ENCODE peak calls at places on chromosomes 5 and 9, in ten cellular contexts. One of them, this sample, is unnamed.

GRCh38 chr5:98796197-98796972 is 22.9 kb downstream of the RGMB start:
- DNase-seq in cardiac muscle cell: peak; percentile 66
- DNase-seq in occipital lobe: no peak
- DNase-seq in Right ventricle myocardium superior: no peak
- DNase-seq in left cardiac atrium: no peak
- DNase-seq in CD4-positive, alpha-beta T cell: no peak
- DNase-seq in ecto neural progenitor cell: peak; percentile 56
- DNase-seq in hypothalamus: no peak
- DNase-seq in cardiac fibroblast: peak; percentile 79
- DNase-seq in caudate nucleus: no peak
- DNase-seq in this sample: no peak

GRCh38 chr5:173639-174600 is 17.4 kb upstream of the LRRC14B start:
- DNase-seq in cardiac fibroblast: no peak
- DNase-seq in CD4-positive, alpha-beta T cell: peak; percentile 12
- DNase-seq in caudate nucleus: no peak
- DNase-seq in hypothalamus: no peak
- DNase-seq in ecto neural progenitor cell: no peak
- DNase-seq in cardiac muscle cell: no peak
- DNase-seq in Right ventricle myocardium superior: no peak
- DNase-seq in occipital lobe: no peak
- DNase-seq in left cardiac atrium: peak; percentile 18
- DNase-seq in this sample: no peak

GRCh38 chr5:133295520-133295919 is 243.7 kb downstream of the HSPA4 start:
- DNase-seq in ecto neural progenitor cell: no peak
- DNase-seq in occipital lobe: no peak
- DNase-seq in hypothalamus: no peak
- DNase-seq in left cardiac atrium: no peak
- DNase-seq in cardiac muscle cell: peak; percentile 11
- DNase-seq in cardiac fibroblast: peak; percentile 9
- DNase-seq in CD4-positive, alpha-beta T cell: no peak
- DNase-seq in Right ventricle myocardium superior: no peak
- DNase-seq in caudate nucleus: no peak
- DNase-seq in this sample: no peak

GRCh38 chr5:8829322-8830029 is 716.4 kb downstream of the SEMA5A start:
- DNase-seq in hypothalamus: no peak
- DNase-seq in caudate nucleus: no peak
- DNase-seq in occipital lobe: no peak
- DNase-seq in Right ventricle myocardium superior: no peak
- DNase-seq in left cardiac atrium: peak; percentile 52
- DNase-seq in ecto neural progenitor cell: no peak
- DNase-seq in cardiac fibroblast: peak; percentile 99
- DNase-seq in cardiac muscle cell: peak; percentile 99
- DNase-seq in CD4-positive, alpha-beta T cell: no peak
- DNase-seq in this sample: no peak

GRCh38 chr5:179405426-179406030 is 60.3 kb upstream of the ADAMTS2 start:
- DNase-seq in hypothalamus: no peak
- DNase-seq in cardiac fibroblast: no peak
- DNase-seq in Right ventricle myocardium superior: no peak
- DNase-seq in CD4-positive, alpha-beta T cell: no peak
- DNase-seq in ecto neural progenitor cell: no peak
- DNase-seq in caudate nucleus: no peak
- DNase-seq in left cardiac atrium: no peak
- DNase-seq in cardiac muscle cell: no peak
- DNase-seq in occipital lobe: no peak
- DNase-seq in this sample: peak; percentile 64

GRCh38 chr9:69139596-69139995 is 34.5 kb upstream of the TJP2 start:
- DNase-seq in left cardiac atrium: no peak
- DNase-seq in CD4-positive, alpha-beta T cell: no peak
- DNase-seq in Right ventricle myocardium superior: no peak
- DNase-seq in cardiac muscle cell: no peak
- DNase-seq in cardiac fibroblast: no peak
- DNase-seq in occipital lobe: no peak
- DNase-seq in hypothalamus: no peak
- DNase-seq in ecto neural progenitor cell: no peak
- DNase-seq in caudate nucleus: no peak
- DNase-seq in this sample: peak; percentile 37

GRCh38 chr5:174311531-174312269 is 266.2 kb downstream of the NSG2 start:
- DNase-seq in cardiac fibroblast: peak; percentile 58
- DNase-seq in cardiac muscle cell: peak; percentile 74
- DNase-seq in CD4-positive, alpha-beta T cell: peak; percentile 65
- DNase-seq in ecto neural progenitor cell: peak; percentile 91
- DNase-seq in hypothalamus: peak; percentile 78
- DNase-seq in left cardiac atrium: peak; percentile 75
- DNase-seq in caudate nucleus: peak; percentile 72
- DNase-seq in Right ventricle myocardium superior: peak; percentile 83
- DNase-seq in occipital lobe: peak; percentile 50
- DNase-seq in this sample: no peak

GRCh38 chr5:1032011-1032410 is 23.4 kb downstream of the NKD2 start:
- DNase-seq in cardiac fibroblast: no peak
- DNase-seq in caudate nucleus: no peak
- DNase-seq in cardiac muscle cell: no peak
- DNase-seq in hypothalamus: no peak
- DNase-seq in Right ventricle myocardium superior: peak; percentile 24
- DNase-seq in CD4-positive, alpha-beta T cell: no peak
- DNase-seq in ecto neural progenitor cell: no peak
- DNase-seq in left cardiac atrium: peak; percentile 16
- DNase-seq in occipital lobe: no peak
- DNase-seq in this sample: no peak

GRCh38 chr5:39501403-39501802 is 76.6 kb upstream of the DAB2 start:
- DNase-seq in caudate nucleus: no peak
- DNase-seq in hypothalamus: no peak
- DNase-seq in CD4-positive, alpha-beta T cell: no peak
- DNase-seq in occipital lobe: no peak
- DNase-seq in ecto neural progenitor cell: no peak
- DNase-seq in left cardiac atrium: peak; percentile 49
- DNase-seq in cardiac muscle cell: peak; percentile 81
- DNase-seq in Right ventricle myocardium superior: peak; percentile 66
- DNase-seq in cardiac fibroblast: peak; percentile 87
- DNase-seq in this sample: no peak

GRCh38 chr5:168015506-168015905 is 275.9 kb upstream of the WWC1 start:
- DNase-seq in occipital lobe: no peak
- DNase-seq in caudate nucleus: no peak
- DNase-seq in ecto neural progenitor cell: no peak
- DNase-seq in Right ventricle myocardium superior: no peak
- DNase-seq in hypothalamus: no peak
- DNase-seq in cardiac fibroblast: peak; percentile 10
- DNase-seq in left cardiac atrium: no peak
- DNase-seq in CD4-positive, alpha-beta T cell: no peak
- DNase-seq in cardiac muscle cell: peak; percentile 29
- DNase-seq in this sample: no peak

GRCh38 chr9:89770779-89771178 is 166.0 kb downstream of the GADD45G start:
- DNase-seq in ecto neural progenitor cell: no peak
- DNase-seq in cardiac muscle cell: no peak
- DNase-seq in CD4-positive, alpha-beta T cell: no peak
- DNase-seq in caudate nucleus: no peak
- DNase-seq in Right ventricle myocardium superior: peak; percentile 54
- DNase-seq in occipital lobe: no peak
- DNase-seq in left cardiac atrium: no peak
- DNase-seq in hypothalamus: no peak
- DNase-seq in cardiac fibroblast: no peak
- DNase-seq in this sample: no peak

GRCh38 chr5:153991168-153991567 is 47.5 kb downstream of the FAM114A2 start:
- DNase-seq in caudate nucleus: no peak
- DNase-seq in Right ventricle myocardium superior: no peak
- DNase-seq in left cardiac atrium: no peak
- DNase-seq in hypothalamus: no peak
- DNase-seq in cardiac muscle cell: no peak
- DNase-seq in occipital lobe: no peak
- DNase-seq in cardiac fibroblast: no peak
- DNase-seq in ecto neural progenitor cell: no peak
- DNase-seq in CD4-positive, alpha-beta T cell: no peak
- DNase-seq in this sample: no peak

GRCh38 chr5:141389153-141390042 is 1.9 kb downstream of the PCDHGB4 start:
- DNase-seq in caudate nucleus: no peak
- DNase-seq in hypothalamus: no peak
- DNase-seq in ecto neural progenitor cell: no peak
- DNase-seq in Right ventricle myocardium superior: no peak
- DNase-seq in CD4-positive, alpha-beta T cell: no peak
- DNase-seq in cardiac fibroblast: no peak
- DNase-seq in cardiac muscle cell: no peak
- DNase-seq in left cardiac atrium: no peak
- DNase-seq in occipital lobe: no peak
- DNase-seq in this sample: no peak

GRCh38 chr5:142057697-142058056 is 44.9 kb upstream of the GNPDA1 start:
- DNase-seq in cardiac fibroblast: no peak
- DNase-seq in occipital lobe: no peak
- DNase-seq in ecto neural progenitor cell: no peak
- DNase-seq in hypothalamus: no peak
- DNase-seq in CD4-positive, alpha-beta T cell: no peak
- DNase-seq in caudate nucleus: no peak
- DNase-seq in left cardiac atrium: no peak
- DNase-seq in Right ventricle myocardium superior: no peak
- DNase-seq in cardiac muscle cell: no peak
- DNase-seq in this sample: no peak

GRCh38 chr5:149265559-149265958 is 6.1 kb upstream of the AFAP1L1 start:
- DNase-seq in left cardiac atrium: peak; percentile 52
- DNase-seq in ecto neural progenitor cell: no peak
- DNase-seq in cardiac muscle cell: peak; percentile 81
- DNase-seq in hypothalamus: no peak
- DNase-seq in occipital lobe: no peak
- DNase-seq in cardiac fibroblast: peak; percentile 81
- DNase-seq in CD4-positive, alpha-beta T cell: no peak
- DNase-seq in Right ventricle myocardium superior: no peak
- DNase-seq in caudate nucleus: no peak
- DNase-seq in this sample: no peak

GRCh38 chr9:121034529-121034928 is 15.5 kb downstream of the C5 start:
- DNase-seq in cardiac fibroblast: no peak
- DNase-seq in occipital lobe: no peak
- DNase-seq in left cardiac atrium: no peak
- DNase-seq in ecto neural progenitor cell: no peak
- DNase-seq in caudate nucleus: no peak
- DNase-seq in cardiac muscle cell: no peak
- DNase-seq in Right ventricle myocardium superior: no peak
- DNase-seq in hypothalamus: no peak
- DNase-seq in CD4-positive, alpha-beta T cell: no peak
- DNase-seq in this sample: no peak

GRCh38 chr5:148398698-148399121 is 15.0 kb downstream of the FBXO38 start:
- DNase-seq in cardiac fibroblast: no peak
- DNase-seq in Right ventricle myocardium superior: no peak
- DNase-seq in left cardiac atrium: no peak
- DNase-seq in occipital lobe: no peak
- DNase-seq in ecto neural progenitor cell: no peak
- DNase-seq in hypothalamus: no peak
- DNase-seq in caudate nucleus: no peak
- DNase-seq in cardiac muscle cell: no peak
- DNase-seq in CD4-positive, alpha-beta T cell: no peak
- DNase-seq in this sample: no peak

GRCh38 chr5:7869474-7870136 is 657 bp downstream of the MTRR start:
- DNase-seq in hypothalamus: no peak
- DNase-seq in ecto neural progenitor cell: no peak
- DNase-seq in CD4-positive, alpha-beta T cell: no peak
- DNase-seq in cardiac fibroblast: peak; percentile 14
- DNase-seq in cardiac muscle cell: no peak
- DNase-seq in Right ventricle myocardium superior: no peak
- DNase-seq in occipital lobe: no peak
- DNase-seq in caudate nucleus: no peak
- DNase-seq in left cardiac atrium: no peak
- DNase-seq in this sample: no peak

GRCh38 chr5:102959055-102959454 is 160.9 kb downstream of the GIN1 start:
- DNase-seq in caudate nucleus: no peak
- DNase-seq in Right ventricle myocardium superior: no peak
- DNase-seq in CD4-positive, alpha-beta T cell: no peak
- DNase-seq in cardiac muscle cell: peak; percentile 85
- DNase-seq in cardiac fibroblast: peak; percentile 95
- DNase-seq in left cardiac atrium: no peak
- DNase-seq in hypothalamus: no peak
- DNase-seq in occipital lobe: no peak
- DNase-seq in ecto neural progenitor cell: no peak
- DNase-seq in this sample: no peak

GRCh38 chr5:139385061-139385889 is 2.2 kb upstream of the SLC23A1 start:
- DNase-seq in hypothalamus: no peak
- DNase-seq in cardiac muscle cell: no peak
- DNase-seq in ecto neural progenitor cell: no peak
- DNase-seq in caudate nucleus: no peak
- DNase-seq in occipital lobe: no peak
- DNase-seq in left cardiac atrium: no peak
- DNase-seq in Right ventricle myocardium superior: no peak
- DNase-seq in CD4-positive, alpha-beta T cell: no peak
- DNase-seq in cardiac fibroblast: no peak
- DNase-seq in this sample: no peak

GRCh38 chr9:121026260-121026691 is 23.8 kb downstream of the C5 start:
- DNase-seq in caudate nucleus: no peak
- DNase-seq in occipital lobe: no peak
- DNase-seq in hypothalamus: no peak
- DNase-seq in ecto neural progenitor cell: no peak
- DNase-seq in cardiac muscle cell: peak; percentile 35
- DNase-seq in cardiac fibroblast: peak; percentile 30
- DNase-seq in left cardiac atrium: no peak
- DNase-seq in Right ventricle myocardium superior: no peak
- DNase-seq in CD4-positive, alpha-beta T cell: no peak
- DNase-seq in this sample: no peak

GRCh38 chr9:34139477-34140146 is 13.1 kb upstream of the DCAF12 start:
- DNase-seq in Right ventricle myocardium superior: peak; percentile 61
- DNase-seq in cardiac muscle cell: peak; percentile 98
- DNase-seq in hypothalamus: no peak
- DNase-seq in left cardiac atrium: peak; percentile 70
- DNase-seq in CD4-positive, alpha-beta T cell: no peak
- DNase-seq in cardiac fibroblast: peak; percentile 93
- DNase-seq in ecto neural progenitor cell: no peak
- DNase-seq in occipital lobe: no peak
- DNase-seq in caudate nucleus: peak; percentile 2
- DNase-seq in this sample: no peak

GRCh38 chr5:32419791-32420190 is 24.7 kb downstream of the ZFR start:
- DNase-seq in ecto neural progenitor cell: no peak
- DNase-seq in occipital lobe: no peak
- DNase-seq in left cardiac atrium: no peak
- DNase-seq in hypothalamus: peak; percentile 3
- DNase-seq in CD4-positive, alpha-beta T cell: no peak
- DNase-seq in cardiac fibroblast: no peak
- DNase-seq in cardiac muscle cell: no peak
- DNase-seq in caudate nucleus: peak; percentile 12
- DNase-seq in Right ventricle myocardium superior: no peak
- DNase-seq in this sample: no peak

GRCh38 chr5:137096149-137097103 is 402.7 kb downstream of the SPOCK1 start:
- DNase-seq in cardiac fibroblast: peak; percentile 72
- DNase-seq in hypothalamus: no peak
- DNase-seq in ecto neural progenitor cell: no peak
- DNase-seq in Right ventricle myocardium superior: no peak
- DNase-seq in left cardiac atrium: no peak
- DNase-seq in CD4-positive, alpha-beta T cell: no peak
- DNase-seq in cardiac muscle cell: no peak
- DNase-seq in caudate nucleus: no peak
- DNase-seq in occipital lobe: no peak
- DNase-seq in this sample: no peak

GRCh38 chr5:131857388-131857787 is 60.6 kb upstream of the FNIP1 start:
- DNase-seq in caudate nucleus: no peak
- DNase-seq in CD4-positive, alpha-beta T cell: no peak
- DNase-seq in left cardiac atrium: no peak
- DNase-seq in Right ventricle myocardium superior: no peak
- DNase-seq in cardiac muscle cell: no peak
- DNase-seq in occipital lobe: no peak
- DNase-seq in hypothalamus: no peak
- DNase-seq in cardiac fibroblast: no peak
- DNase-seq in ecto neural progenitor cell: no peak
- DNase-seq in this sample: no peak

GRCh38 chr9:37953775-37954437 is 50.0 kb upstream of the SLC25A51 start:
- DNase-seq in left cardiac atrium: peak; percentile 65
- DNase-seq in Right ventricle myocardium superior: no peak
- DNase-seq in cardiac muscle cell: peak; percentile 89
- DNase-seq in CD4-positive, alpha-beta T cell: no peak
- DNase-seq in hypothalamus: no peak
- DNase-seq in ecto neural progenitor cell: no peak
- DNase-seq in caudate nucleus: no peak
- DNase-seq in cardiac fibroblast: peak; percentile 100
- DNase-seq in occipital lobe: no peak
- DNase-seq in this sample: no peak

GRCh38 chr9:102032614-102033013 is 294.2 kb upstream of the GRIN3A start:
- DNase-seq in CD4-positive, alpha-beta T cell: no peak
- DNase-seq in cardiac fibroblast: no peak
- DNase-seq in left cardiac atrium: no peak
- DNase-seq in ecto neural progenitor cell: no peak
- DNase-seq in occipital lobe: no peak
- DNase-seq in Right ventricle myocardium superior: no peak
- DNase-seq in cardiac muscle cell: no peak
- DNase-seq in hypothalamus: no peak
- DNase-seq in caudate nucleus: no peak
- DNase-seq in this sample: no peak

GRCh38 chr5:57456056-57456455 is 26.6 kb downstream of the ACTBL2 start:
- DNase-seq in CD4-positive, alpha-beta T cell: no peak
- DNase-seq in left cardiac atrium: no peak
- DNase-seq in ecto neural progenitor cell: no peak
- DNase-seq in Right ventricle myocardium superior: no peak
- DNase-seq in caudate nucleus: no peak
- DNase-seq in cardiac muscle cell: no peak
- DNase-seq in hypothalamus: no peak
- DNase-seq in cardiac fibroblast: no peak
- DNase-seq in occipital lobe: no peak
- DNase-seq in this sample: no peak